ENCODE peak calls at places on chromosomes 11 and 22, in seven cellular contexts. J is suprapubic skin, H is adrenal gland, A is transverse colon, D is esophagus squamous epithelium, C is sigmoid colon, L is ovary. X is an unnamed sample.

GRCh38 chr11:35387341-35387982 is 31.9 kb downstream of the SLC1A2 start:
- DNase-seq in D (no peak), C (no peak), H (no peak), L (no peak), A (no peak), J (no peak), X (no peak)

GRCh38 chr11:13169709-13170108 is 107.9 kb upstream of the BMAL1 start:
- DNase-seq in H (peak), C (no peak), D (no peak), J (no peak), A (no peak), L (no peak), X (no peak)

GRCh38 chr11:44623716-44624491 is 58.4 kb downstream of the CD82 start:
- DNase-seq in H (peak), C (peak), A (peak), L (peak), D (no peak), J (peak), X (peak)

GRCh38 chr11:120569903-120570302 is 58.4 kb downstream of the GRIK4 start:
- DNase-seq in L (no peak), D (no peak), C (peak), J (peak), H (no peak), A (no peak), X (no peak)

GRCh38 chr11:68374531-68374930 is 62.1 kb downstream of the LRP5 start:
- DNase-seq in A (no peak), H (no peak), D (no peak), C (no peak), J (no peak), L (no peak), X (no peak)

GRCh38 chr22:26671317-26672059 is 14.1 kb downstream of the MIAT start:
- DNase-seq in J (peak), A (peak), C (peak), D (peak), L (peak), H (peak), X (peak)

GRCh38 chr11:85718991-85719807 is 33.2 kb upstream of the CCDC89 start:
- DNase-seq in L (no peak), J (no peak), C (peak), D (no peak), H (peak), A (no peak), X (no peak)

GRCh38 chr11:28072321-28072720 is 35.6 kb downstream of the KIF18A start:
- DNase-seq in D (no peak), J (no peak), L (no peak), A (no peak), H (no peak), C (no peak), X (no peak)

GRCh38 chr11:93059074-93059957 is 89.9 kb downstream of the MTNR1B start:
- DNase-seq in A (no peak), D (no peak), H (no peak), C (no peak), J (no peak), L (no peak), X (no peak)

GRCh38 chr11:96103102-96103501 is 179.2 kb upstream of the MTMR2 start:
- DNase-seq in D (no peak), L (no peak), J (no peak), A (no peak), C (no peak), H (no peak), X (no peak)

GRCh38 chr22:47564651-47565050 is 802.2 kb downstream of the TBC1D22A start:
- DNase-seq in L (no peak), A (no peak), C (no peak), J (peak), H (no peak), D (no peak), X (no peak)

GRCh38 chr11:47257178-47257517 is 648 bp upstream of the NR1H3 start:
- DNase-seq in H (no peak), L (no peak), D (no peak), A (no peak), C (no peak), J (no peak), X (no peak)

GRCh38 chr11:111694851-111695250 is 71.3 kb downstream of the PPP2R1B start:
- DNase-seq in J (no peak), A (no peak), H (peak), C (no peak), L (no peak), D (no peak), X (no peak)

GRCh38 chr22:44600386-44600785 is 101.6 kb upstream of the PRR5 start:
- DNase-seq in H (no peak), J (no peak), C (no peak), A (no peak), D (no peak), L (no peak), X (no peak)

GRCh38 chr22:19406281-19406811 is 25.2 kb downstream of the HIRA start:
- DNase-seq in A (no peak), H (no peak), D (no peak), L (no peak), J (no peak), C (no peak), X (no peak)

GRCh38 chr11:120781486-120782120 is 242.3 kb upstream of the TBCEL start:
- DNase-seq in J (peak), H (no peak), C (no peak), L (no peak), D (no peak), A (no peak), X (no peak)

GRCh38 chr11:29629281-29629680 is 387.5 kb downstream of the KCNA4 start:
- DNase-seq in A (no peak), L (no peak), D (no peak), C (no peak), H (no peak), J (no peak), X (no peak)

GRCh38 chr11:128279861-128280260 is 307.5 kb downstream of the ETS1 start:
- DNase-seq in A (no peak), H (no peak), C (no peak), D (no peak), J (no peak), L (no peak), X (no peak)

GRCh38 chr11:94312339-94312738 is 8.0 kb downstream of the IZUMO1R start:
- DNase-seq in H (no peak), A (no peak), C (no peak), J (no peak), D (no peak), L (no peak), X (no peak)

GRCh38 chr11:120383518-120384155 is 47.4 kb downstream of the ARHGEF12 start:
- DNase-seq in J (no peak), L (no peak), H (no peak), C (no peak), A (no peak), D (no peak), X (no peak)

GRCh38 chr11:117861151-117862018 is 15.1 kb downstream of the FXYD6 start:
- DNase-seq in J (no peak), H (no peak), D (no peak), C (peak), A (no peak), L (peak), X (no peak)

GRCh38 chr22:25402501-25403283 is 161.8 kb upstream of the GRK3 start:
- DNase-seq in C (peak), H (peak), L (peak), J (no peak), A (peak), D (no peak), X (no peak)

GRCh38 chr22:44358723-44359440 is 46.1 kb upstream of the SHISAL1 start:
- DNase-seq in D (no peak), J (peak), L (peak), H (peak), C (peak), A (no peak), X (no peak)

GRCh38 chr11:3056296-3057068 is 741 bp downstream of the CARS1 start:
- DNase-seq in D (no peak), A (peak), C (peak), L (peak), J (no peak), H (no peak), X (peak)

GRCh38 chr22:24703101-24703500 is 71.4 kb downstream of the PIWIL3 start:
- DNase-seq in L (peak), D (no peak), C (no peak), H (peak), A (peak), J (no peak), X (peak)

GRCh38 chr11:8584096-8584495 is 9.9 kb downstream of the STK33 start:
- DNase-seq in H (no peak), D (no peak), A (no peak), J (no peak), C (no peak), L (no peak), X (no peak)

GRCh38 chr11:125428486-125429173 is 67.4 kb downstream of the FEZ1 start:
- DNase-seq in J (no peak), L (no peak), H (no peak), D (no peak), C (no peak), A (no peak), X (no peak)

GRCh38 chr22:23657712-23658111 is 25.6 kb upstream of the DRICH1 start:
- DNase-seq in D (no peak), J (no peak), A (no peak), C (no peak), L (no peak), H (no peak), X (no peak)

GRCh38 chr22:20523118-20523983 is 15.9 kb downstream of the MED15 start:
- DNase-seq in J (no peak), C (no peak), D (no peak), A (no peak), H (no peak), L (no peak), X (no peak)

GRCh38 chr22:21029486-21030025 is 2.8 kb downstream of the SLC7A4 start:
- DNase-seq in L (no peak), J (no peak), A (no peak), H (no peak), C (no peak), D (no peak), X (no peak)

GRCh38 chr11:89736566-89736965 is 26.5 kb downstream of the TRIM77 start:
- DNase-seq in L (no peak), H (no peak), C (no peak), J (no peak), D (no peak), A (no peak), X (no peak)

GRCh38 chr11:11782532-11783110 is 59.2 kb upstream of the USP47 start:
- DNase-seq in J (no peak), A (peak), H (no peak), D (no peak), L (no peak), C (no peak), X (no peak)

GRCh38 chr11:23991140-23991539 is 505.7 kb upstream of the LUZP2 start:
- DNase-seq in D (no peak), H (no peak), J (no peak), L (no peak), C (no peak), A (no peak), X (no peak)

GRCh38 chr22:35477911-35478582 is 62.6 kb upstream of the RASD2 start:
- DNase-seq in L (peak), J (no peak), C (peak), A (peak), H (peak), D (no peak), X (no peak)

GRCh38 chr11:72233773-72234513 is 9.4 kb downstream of the INPPL1 start:
- DNase-seq in A (no peak), H (no peak), D (no peak), L (no peak), J (no peak), C (peak), X (no peak)

GRCh38 chr22:50196256-50196655 is 4.6 kb upstream of the SELENOO start:
- DNase-seq in D (no peak), C (no peak), L (no peak), H (no peak), J (no peak), A (no peak), X (no peak)
- TF ChIP-seq POLR2A in D (no peak), C (no peak), L (no peak), H (no peak), J (no peak), A (no peak), X (no peak)

GRCh38 chr11:61198391-61198790 is 4.9 kb upstream of the PGA3 start:
- DNase-seq in J (no peak), A (no peak), H (no peak), C (no peak), L (no peak), D (no peak), X (no peak)
- TF ChIP-seq POLR2A in J (no peak), A (no peak), H (no peak), C (no peak), L (no peak), D (no peak), X (no peak)

GRCh38 chr11:73308963-73309960 is 1.2 kb downstream of the ARHGEF17 start:
- DNase-seq in C (peak), J (peak), H (peak), A (peak), L (peak), D (no peak), X (peak)
- TF ChIP-seq POLR2A in C (peak), J (no peak), H (peak), A (peak), L (peak), D (no peak), X (peak)

GRCh38 chr11:57335343-57336110 is at the start of gene SSRP1:
- DNase-seq in H (peak), C (peak), A (peak), D (peak), J (peak), L (peak), X (peak)
- TF ChIP-seq POLR2A in H (peak), C (peak), A (peak), D (no peak), J (no peak), L (peak), X (no peak)

GRCh38 chr22:37033605-37034430 is 14.3 kb downstream of the MPST start:
- DNase-seq in L (no peak), H (no peak), C (no peak), A (peak), D (no peak), J (no peak), X (no peak)
- TF ChIP-seq POLR2A in L (no peak), H (no peak), C (no peak), A (no peak), D (no peak), J (no peak), X (no peak)

GRCh38 chr11:64715756-64716470 is 7.1 kb downstream of the NRXN2 start:
- DNase-seq in D (no peak), L (no peak), J (no peak), H (no peak), A (no peak), C (no peak), X (no peak)
- TF ChIP-seq POLR2A in D (no peak), L (no peak), J (no peak), H (no peak), A (no peak), C (no peak), X (no peak)

DNA sequence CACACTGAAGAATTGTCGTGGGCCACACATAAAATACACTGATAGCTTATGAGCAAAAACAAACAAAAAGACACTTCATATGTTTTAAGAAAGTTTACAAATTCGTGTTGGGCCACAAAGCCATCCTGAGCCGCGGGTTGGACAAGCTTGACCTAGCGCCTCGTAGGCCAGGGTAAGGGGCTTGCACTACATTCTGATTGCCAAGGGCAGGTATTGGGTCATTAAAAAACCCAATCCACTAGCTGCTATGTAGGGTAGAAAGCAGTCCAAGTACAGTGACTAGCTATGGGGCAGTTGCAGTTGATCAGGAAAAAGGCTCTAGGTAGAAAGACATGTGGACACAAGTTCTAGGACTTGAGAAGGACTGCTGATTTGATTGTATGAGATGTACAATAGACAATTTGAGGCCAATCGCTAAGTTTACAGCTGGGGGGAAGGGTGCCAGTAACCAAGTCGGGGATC is 14.0 kb downstream of the KDELR3 start:
- DNase-seq in A (no peak), C (no peak), H (no peak), D (no peak), L (no peak), J (peak), X (no peak)
- TF ChIP-seq POLR2A in A (no peak), C (no peak), H (no peak), D (no peak), L (no peak), J (no peak), X (no peak)

X was measured in upper lobe of left lung.